ENCODE peak calls at places on chromosome 2, in five cellular contexts. C, D, Y, O and A are unnamed samples.

GRCh38 chr2:30267576-30267975 is 36.2 kb downstream of the LBH start:
- DNase-seq in O (no peak), D (no peak), C (no peak), Y (no peak), A (no peak)

GRCh38 chr2:172253190-172254052 is 150.7 kb upstream of the DLX2 start:
- DNase-seq in Y (peak), D (peak), C (no peak), O (peak), A (peak)

GRCh38 chr2:102975996-102976636 is 214.3 kb downstream of the TMEM182 start:
- DNase-seq in O (peak), D (peak), C (no peak), Y (peak), A (no peak)

GRCh38 chr2:15096873-15097272 is 464.3 kb downstream of the NBAS start:
- DNase-seq in D (no peak), C (no peak), O (no peak), Y (no peak), A (no peak)

GRCh38 chr2:16257001-16257724 is 316.8 kb downstream of the MYCN start:
- DNase-seq in Y (no peak), D (no peak), O (no peak), C (no peak), A (no peak)

GRCh38 chr2:226387499-226387942 is 412.1 kb downstream of the IRS1 start:
- DNase-seq in O (no peak), Y (no peak), D (peak), C (no peak), A (no peak)

GRCh38 chr2:16034151-16034974 is 94.0 kb downstream of the MYCN start:
- DNase-seq in D (no peak), Y (no peak), O (no peak), C (no peak), A (no peak)

GRCh38 chr2:54772531-54772930 is 49.1 kb downstream of the EML6 start:
- DNase-seq in C (no peak), O (no peak), Y (no peak), D (no peak), A (no peak)

GRCh38 chr2:23925702-23926288 is 1.1 kb downstream of the ATAD2B start:
- DNase-seq in D (peak), O (peak), Y (peak), C (no peak), A (no peak)

GRCh38 chr2:20728114-20728758 is 61.3 kb downstream of the GDF7 start:
- DNase-seq in C (no peak), D (peak), Y (peak), O (no peak), A (no peak)

GRCh38 chr2:30373881-30374302 is 73.2 kb upstream of the LCLAT1 start:
- DNase-seq in O (peak), D (peak), Y (peak), C (no peak), A (no peak)

GRCh38 chr2:65130440-65131175 is 702 bp upstream of the RAB1A start:
- DNase-seq in Y (no peak), D (no peak), C (no peak), O (no peak), A (no peak)

GRCh38 chr2:207692206-207693065 is 19.0 kb upstream of the CCNYL1 start:
- DNase-seq in O (no peak), D (peak), C (peak), Y (no peak), A (no peak)

GRCh38 chr2:86398911-86399474 is 42.2 kb upstream of the KDM3A start:
- DNase-seq in C (no peak), O (no peak), Y (no peak), D (no peak), A (no peak)

GRCh38 chr2:160407393-160408204 is 86.0 kb downstream of the RBMS1 start:
- DNase-seq in Y (peak), O (peak), C (peak), D (no peak), A (no peak)

GRCh38 chr2:128366746-128367511 is 48.3 kb upstream of the HS6ST1 start:
- DNase-seq in O (no peak), Y (no peak), D (no peak), C (no peak), A (no peak)

GRCh38 chr2:216285641-216286156 is 86.6 kb downstream of the MARCHF4 start:
- DNase-seq in O (no peak), Y (no peak), C (no peak), D (no peak), A (no peak)

GRCh38 chr2:196334710-196335109 is 163.3 kb upstream of the STK17B start:
- DNase-seq in D (no peak), O (no peak), C (no peak), Y (no peak), A (no peak)

GRCh38 chr2:109690822-109691541 is 76.8 kb downstream of the SOWAHC start:
- DNase-seq in O (no peak), Y (no peak), C (no peak), D (no peak), A (no peak)

GRCh38 chr2:160584972-160585494 is 91.4 kb upstream of the RBMS1 start:
- DNase-seq in O (no peak), Y (no peak), D (no peak), C (no peak), A (no peak)

GRCh38 chr2:62321890-62322289 is 126.0 kb downstream of the B3GNT2 start:
- DNase-seq in D (no peak), O (no peak), C (no peak), Y (no peak), A (no peak)

GRCh38 chr2:157359628-157360027 is 34.0 kb upstream of the ERMN start:
- DNase-seq in O (no peak), D (no peak), Y (no peak), C (no peak), A (no peak)

GRCh38 chr2:69616755-69617154 is 26.8 kb downstream of the AAK1 start:
- DNase-seq in D (peak), C (no peak), O (peak), Y (peak), A (no peak)

GRCh38 chr2:218029366-218030360 is 26.9 kb upstream of the TNS1 start:
- DNase-seq in Y (no peak), O (no peak), C (no peak), D (peak), A (no peak)

GRCh38 chr2:127071901-127072328 is 35.0 kb downstream of the BIN1 start:
- DNase-seq in C (no peak), Y (no peak), D (no peak), O (no peak), A (no peak)

GRCh38 chr2:197356136-197356535 is 45.6 kb upstream of the ANKRD44 start:
- DNase-seq in C (no peak), O (no peak), Y (no peak), D (no peak), A (no peak)

GRCh38 chr2:157257312-157258252 is at the start of gene GALNT5:
- DNase-seq in C (no peak), D (peak), Y (peak), O (no peak), A (no peak)

GRCh38 chr2:193584001-193584400 is 1389.3 kb upstream of the TMEFF2 start:
- DNase-seq in C (no peak), D (peak), O (no peak), Y (peak), A (no peak)

GRCh38 chr2:158052761-158053160 is 48.9 kb upstream of the UPP2 start:
- DNase-seq in O (no peak), D (no peak), Y (no peak), C (no peak), A (no peak)

GRCh38 chr2:74138219-74138951 is 9.3 kb downstream of the BOLA3 start:
- DNase-seq in D (no peak), C (no peak), O (no peak), Y (no peak), A (no peak)

GRCh38 chr2:74146929-74147728 is 583 bp downstream of the BOLA3 start:
- DNase-seq in Y (peak), O (peak), C (no peak), D (peak), A (no peak)

GRCh38 chr2:74137651-74138050 is 10.1 kb downstream of the BOLA3 start:
- DNase-seq in D (no peak), Y (no peak), O (no peak), C (no peak), A (no peak)

GRCh38 chr2:74138952-74139323 is 8.8 kb downstream of the BOLA3 start:
- DNase-seq in O (no peak), Y (no peak), D (no peak), C (no peak), A (no peak)

DNA sequence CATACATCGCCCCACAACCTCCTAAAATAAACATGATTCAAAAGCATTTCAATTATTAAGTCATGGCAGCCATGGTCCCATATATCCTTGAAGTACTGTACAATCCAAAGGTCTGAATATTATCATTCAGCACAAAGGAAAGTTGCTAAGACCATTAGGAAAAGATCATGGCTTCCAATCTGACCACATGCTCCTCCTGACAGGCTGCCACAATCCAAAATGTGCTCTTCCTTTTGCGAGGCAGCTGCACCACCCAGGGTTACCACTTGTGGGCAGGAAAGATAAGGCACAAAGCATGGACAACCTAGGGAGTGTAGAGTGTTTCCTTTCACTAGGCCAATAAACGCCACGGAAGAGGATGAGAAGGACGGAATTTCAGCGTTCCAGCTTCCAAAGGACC is 5.4 kb downstream of the BOLA3 start:
- DNase-seq in C (no peak), Y (no peak), O (no peak), D (no peak), A (no peak)
- TF ChIP-seq CTCF in C (no peak), Y (peak), O (no peak), D (peak), A (no peak)

DNA sequence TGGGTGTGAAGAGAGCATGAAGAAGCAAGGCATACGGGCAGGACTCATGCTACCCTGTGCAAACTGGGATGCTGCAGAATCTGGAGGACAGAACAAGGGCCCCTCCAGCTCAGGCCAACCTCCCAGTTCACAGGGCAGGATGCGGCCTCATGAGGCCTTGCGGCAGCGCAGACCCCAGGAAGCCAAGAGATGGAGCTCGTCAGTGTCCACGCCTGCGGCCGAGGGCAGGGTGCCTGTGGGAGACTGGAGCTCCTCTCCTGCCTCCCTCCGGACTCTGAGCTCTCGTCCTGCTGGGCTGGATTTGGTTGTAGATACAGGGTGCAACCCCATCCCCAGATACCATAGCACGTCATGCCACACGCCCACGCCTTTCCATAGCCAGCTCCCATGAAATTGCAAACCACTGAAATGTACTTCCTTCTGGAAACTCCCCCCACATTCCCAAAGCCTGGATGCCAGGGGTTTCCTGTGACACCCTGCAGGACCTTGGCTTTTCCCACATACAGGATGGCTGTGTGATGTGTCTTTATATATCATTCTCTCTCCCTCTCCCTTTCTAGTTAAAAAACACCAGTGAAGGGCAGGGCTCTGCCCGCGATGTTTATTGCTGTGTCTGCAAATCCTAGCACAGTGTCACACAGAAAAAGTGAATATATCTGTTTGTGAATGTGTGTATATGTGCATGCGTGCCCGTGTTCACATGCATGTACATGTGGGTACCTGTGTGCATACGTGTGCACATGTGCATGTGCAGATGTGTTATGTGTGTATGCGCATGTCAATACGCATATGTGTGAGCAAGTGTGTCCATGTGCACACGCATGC is 12.3 kb upstream of the SNTG2 start:
- DNase-seq in Y (no peak), C (no peak), D (no peak), O (no peak), A (no peak)
- TF ChIP-seq CTCF in Y (no peak), C (no peak), D (no peak), O (no peak), A (no peak)

DNA sequence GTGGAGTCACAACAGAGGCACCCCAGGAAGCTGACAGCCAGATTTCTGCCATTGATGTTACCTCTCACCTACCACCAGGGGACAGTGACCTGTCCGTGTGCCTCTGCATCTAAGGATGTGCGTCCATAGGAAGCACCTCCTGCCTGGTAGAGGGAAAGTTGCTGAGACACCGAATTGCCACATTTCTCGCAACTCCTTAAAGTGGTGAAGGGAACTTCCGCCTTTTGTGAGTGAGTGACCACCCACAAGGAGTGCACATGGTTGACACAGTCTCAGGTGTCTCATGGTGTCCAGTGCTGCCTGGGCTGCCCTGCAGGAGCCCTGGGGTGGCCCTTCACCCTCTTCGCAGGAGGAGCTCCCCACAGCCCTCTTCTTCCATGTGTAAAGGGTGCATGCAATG is 201.8 kb downstream of the GBX2 start:
- DNase-seq in Y (no peak), D (no peak), O (no peak), C (no peak), A (no peak)
- TF ChIP-seq CTCF in Y (no peak), D (no peak), O (no peak), C (no peak), A (no peak)

GRCh38 chr2:169360984-169361705 is 1.2 kb downstream of the LRP2 start:
- DNase-seq in C (peak), Y (no peak), O (no peak), D (no peak), A (no peak)
- TF ChIP-seq CTCF in C (no peak), Y (no peak), O (no peak), D (no peak), A (no peak)